ENCODE peak calls at places on chromosomes 12 and 14, in nine cellular contexts. M is fibroblast of lung, A is astrocyte of the spinal cord, J is mammary epithelial cell, Q is A549, E is lower lobe of right lung, N is H9, H is PC-3, W is endothelial cell of umbilical vein. L is an unnamed sample.

GRCh38 chr12:68771223-68771925 is 25.4 kb downstream of the SLC35E3 start:
- DNase-seq in N (no peak), A (no peak), Q (no peak), E (no peak), W (no peak), J (no peak), M (no peak), H (no peak), L (no peak)

GRCh38 chr12:5094550-5094949 is 50.9 kb downstream of the KCNA5 start:
- DNase-seq in M (peak), E (no peak), H (no peak), Q (no peak), W (no peak), A (no peak), J (no peak), N (no peak), L (no peak)

GRCh38 chr12:94621662-94622359 is 28.5 kb downstream of the TMCC3 start:
- DNase-seq in J (peak), A (peak), E (no peak), M (peak), H (peak), W (peak), N (no peak), Q (no peak), L (peak)

GRCh38 chr12:42372154-42372791 is 46.3 kb downstream of the PPHLN1 start:
- DNase-seq in A (peak), E (no peak), J (peak), N (no peak), W (peak), Q (peak), H (peak), M (peak), L (peak)

GRCh38 chr12:16583991-16584745 is 21.8 kb downstream of the LMO3 start:
- DNase-seq in J (peak), A (peak), Q (no peak), N (no peak), M (peak), E (no peak), W (no peak), H (peak), L (no peak)

GRCh38 chr14:99252940-99253868 is 18.8 kb downstream of the BCL11B start:
- DNase-seq in W (no peak), A (no peak), Q (no peak), M (no peak), N (no peak), J (no peak), E (no peak), H (no peak), L (no peak)

GRCh38 chr12:28127455-28127854 is 62.8 kb upstream of the CCDC91 start:
- DNase-seq in A (no peak), N (no peak), M (peak), Q (no peak), E (no peak), J (peak), H (peak), W (no peak), L (no peak)

GRCh38 chr12:115444336-115444735 is 760.4 kb upstream of the TBX3 start:
- DNase-seq in J (no peak), M (no peak), H (no peak), W (no peak), N (no peak), Q (no peak), A (no peak), E (no peak), L (no peak)

GRCh38 chr12:47753021-47754001 is 5.4 kb downstream of the RAPGEF3 start:
- DNase-seq in J (peak), E (peak), A (no peak), N (peak), W (peak), Q (no peak), H (peak), M (no peak), L (no peak)

GRCh38 chr14:58455593-58456265 is 28.2 kb downstream of the KIAA0586 start:
- DNase-seq in Q (peak), M (peak), N (no peak), J (peak), A (peak), E (no peak), H (peak), W (no peak), L (no peak)

GRCh38 chr12:6157482-6157881 is 33.0 kb upstream of the VWF start:
- DNase-seq in Q (no peak), W (no peak), E (no peak), J (no peak), N (no peak), A (no peak), H (no peak), M (no peak), L (no peak)

GRCh38 chr12:67222302-67222701 is 46.9 kb upstream of the CAND1 start:
- DNase-seq in N (no peak), E (no peak), J (peak), Q (peak), W (no peak), M (peak), H (peak), A (peak), L (no peak)

GRCh38 chr14:49769581-49770211 is 1.7 kb downstream of the KLHDC2 start:
- DNase-seq in E (peak), N (no peak), J (no peak), H (no peak), Q (peak), W (no peak), M (no peak), A (no peak), L (no peak)

GRCh38 chr14:101222362-101223090 is 319.0 kb upstream of the RTL1 start:
- DNase-seq in H (no peak), N (peak), Q (no peak), E (no peak), M (no peak), W (no peak), A (no peak), J (no peak), L (no peak)

DNA sequence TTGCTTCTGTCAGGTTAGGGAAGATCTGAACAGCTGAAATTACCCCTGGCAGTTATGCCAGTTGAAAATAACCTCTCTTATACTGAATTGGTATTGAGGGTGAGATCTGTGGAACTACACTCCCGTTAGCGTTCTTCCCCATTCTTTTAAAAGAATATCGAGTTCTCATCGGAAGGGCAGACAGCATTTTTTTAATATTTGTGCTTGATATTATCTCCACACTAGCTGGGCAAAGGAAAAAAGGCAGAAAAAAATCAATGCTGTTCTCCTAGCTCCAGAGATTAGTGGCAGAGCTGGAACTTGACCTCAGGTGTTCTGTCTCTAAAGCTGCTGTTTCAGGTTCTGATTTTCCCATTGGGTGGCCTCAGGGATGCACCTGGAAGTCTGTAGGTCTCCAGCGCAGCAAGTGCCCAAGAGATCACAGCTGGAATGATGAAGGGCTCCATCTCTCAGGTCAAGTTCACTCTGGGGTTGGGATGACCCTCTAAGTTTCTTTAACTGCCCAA is 67.5 kb downstream of the SLC38A1 start:
- DNase-seq in M (no peak), Q (no peak), N (no peak), J (no peak), A (no peak), H (no peak), W (no peak), E (no peak), L (no peak)
- TF ChIP-seq CTCF in M (no peak), Q (no peak), N (no peak), J (no peak), A (no peak), H (no peak), W (no peak), E (no peak), L (no peak)

GRCh38 chr14:77106666-77107065 is 8.6 kb downstream of the CIPC start:
- DNase-seq in N (no peak), H (no peak), A (no peak), Q (no peak), W (no peak), M (no peak), J (no peak), E (no peak), L (no peak)

GRCh38 chr14:77109656-77110055 is 11.6 kb downstream of the CIPC start:
- DNase-seq in E (no peak), Q (no peak), M (no peak), A (no peak), J (no peak), W (no peak), H (no peak), N (no peak), L (no peak)

GRCh38 chr14:77107228-77107627 is 9.2 kb downstream of the CIPC start:
- DNase-seq in N (no peak), H (no peak), M (no peak), A (no peak), W (no peak), Q (no peak), E (no peak), J (no peak), L (no peak)

GRCh38 chr14:77110286-77110685 is 12.2 kb downstream of the CIPC start:
- DNase-seq in J (no peak), H (no peak), Q (no peak), W (no peak), N (no peak), M (no peak), E (no peak), A (no peak), L (no peak)

DNA sequence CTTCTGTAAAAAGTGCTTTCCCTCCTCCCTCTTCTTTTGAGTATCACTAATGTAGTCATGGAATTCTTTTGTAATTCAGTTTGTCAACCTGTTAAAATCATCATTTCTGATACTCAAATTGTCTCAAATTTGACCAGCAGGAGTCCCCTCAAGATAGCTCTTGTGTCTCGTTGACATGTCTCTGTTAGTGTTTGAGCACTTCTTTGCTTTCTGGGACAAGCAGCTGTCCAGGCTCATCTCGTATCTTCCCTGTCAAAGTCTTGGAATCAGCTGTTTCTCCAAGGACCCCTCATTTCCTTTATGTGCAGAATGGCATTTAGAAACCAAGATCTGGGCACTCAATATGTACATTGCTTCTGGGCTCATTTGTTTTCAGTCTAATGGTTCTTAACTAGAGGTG is 10.7 kb downstream of the CIPC start:
- DNase-seq in J (no peak), E (no peak), M (no peak), A (no peak), W (no peak), N (no peak), Q (no peak), H (no peak), L (no peak)
- TF ChIP-seq CTCF in J (no peak), E (no peak), M (no peak), A (no peak), W (no peak), N (peak), Q (no peak), H (peak), L (no peak)

GRCh38 chr12:105291531-105291930 is 39.0 kb upstream of the C12orf75 start:
- DNase-seq in Q (no peak), W (no peak), N (no peak), A (no peak), E (no peak), M (no peak), H (no peak), J (no peak), L (no peak)
- TF ChIP-seq CTCF in Q (no peak), W (no peak), N (no peak), A (no peak), E (no peak), M (no peak), H (no peak), J (no peak), L (no peak)

DNA sequence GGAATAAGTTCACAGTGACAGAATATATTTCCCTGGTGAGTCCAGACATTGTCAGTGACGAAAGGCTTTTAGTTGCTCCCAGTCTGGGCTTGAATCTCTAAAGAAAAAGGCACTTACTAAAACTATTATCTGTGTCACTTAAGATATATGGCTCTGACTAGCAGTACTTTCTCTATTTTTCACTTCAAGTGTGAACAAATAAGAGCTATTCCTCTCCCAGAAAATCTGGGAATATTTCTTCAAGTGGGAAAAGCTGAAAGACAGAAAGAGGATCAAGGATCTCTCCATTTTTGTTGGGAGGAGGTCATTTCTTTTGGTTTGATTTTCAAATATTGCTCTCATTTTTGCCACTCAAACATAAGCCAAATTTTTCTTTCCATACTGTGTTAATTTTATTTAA is 1262.2 kb upstream of the USP15 start:
- DNase-seq in Q (no peak), A (no peak), H (no peak), M (no peak), J (no peak), N (no peak), W (no peak), E (no peak), L (no peak)
- TF ChIP-seq CTCF in Q (no peak), A (no peak), H (no peak), M (no peak), J (no peak), N (no peak), W (no peak), E (no peak), L (no peak)

DNA sequence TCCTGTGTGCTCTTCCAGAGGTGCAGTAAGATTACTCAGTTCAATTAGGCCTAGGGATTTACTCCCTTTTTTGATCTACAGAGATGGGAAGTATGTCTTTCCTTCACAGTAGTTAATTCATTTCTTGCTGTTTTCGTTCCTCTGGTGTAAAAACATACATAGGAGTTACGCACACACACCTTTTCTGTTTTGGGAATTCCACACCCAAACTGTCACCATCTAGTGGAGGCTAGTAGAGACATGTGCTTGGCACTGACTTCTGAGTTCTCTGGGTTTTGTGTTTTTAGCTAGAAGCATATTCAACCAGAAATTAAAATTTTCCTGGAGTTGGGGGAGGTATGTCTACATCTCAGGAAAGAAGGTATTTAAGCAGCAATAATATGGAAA is 1.4 kb downstream of the SUSD6 start:
- DNase-seq in H (peak), W (no peak), J (peak), M (no peak), A (peak), E (no peak), Q (no peak), N (no peak), L (no peak)
- TF ChIP-seq CTCF in H (peak), W (no peak), J (peak), M (no peak), A (peak), E (no peak), Q (peak), N (peak), L (peak)

GRCh38 chr14:60300019-60300418 is 51.0 kb downstream of the PPM1A start:
- DNase-seq in H (no peak), E (no peak), M (no peak), N (no peak), A (no peak), Q (no peak), J (no peak), W (no peak), L (no peak)

GRCh38 chr14:60294670-60295069 is 45.6 kb downstream of the PPM1A start:
- DNase-seq in Q (no peak), N (no peak), A (no peak), E (no peak), W (peak), M (no peak), H (peak), J (no peak), L (no peak)
- TF ChIP-seq CTCF in Q (no peak), N (no peak), A (no peak), E (no peak), W (no peak), M (no peak), H (no peak), J (no peak), L (no peak)

GRCh38 chr12:52307836-52308806 is 13.1 kb downstream of the KRT83 start:
- DNase-seq in W (peak), M (peak), A (peak), Q (peak), J (peak), N (peak), H (peak), E (peak), L (no peak)
- TF ChIP-seq CTCF in W (peak), M (no peak), A (no peak), Q (no peak), J (no peak), N (peak), H (no peak), E (no peak), L (no peak)

GRCh38 chr12:51417826-51418225 is 6.8 kb upstream of the SLC4A8 start:
- DNase-seq in J (no peak), M (no peak), W (no peak), Q (no peak), H (no peak), E (no peak), N (no peak), A (no peak), L (no peak)

GRCh38 chr12:51424094-51424661 is 453 bp upstream of the SLC4A8 start:
- DNase-seq in M (peak), W (no peak), J (no peak), H (no peak), N (no peak), E (no peak), A (no peak), Q (no peak), L (no peak)

GRCh38 chr12:51421266-51421884 is 3.3 kb upstream of the SLC4A8 start:
- DNase-seq in E (no peak), W (peak), A (peak), H (peak), M (peak), N (peak), J (peak), Q (peak), L (peak)

GRCh38 chr12:51415931-51416330 is 8.7 kb upstream of the SLC4A8 start:
- DNase-seq in E (no peak), M (peak), A (no peak), H (peak), W (no peak), Q (no peak), J (peak), N (no peak), L (no peak)

GRCh38 chr12:51419473-51420228 is 5.0 kb upstream of the SLC4A8 start:
- DNase-seq in J (no peak), A (no peak), Q (peak), H (peak), N (peak), M (peak), W (no peak), E (no peak), L (no peak)
- TF ChIP-seq CTCF in J (peak), A (peak), Q (no peak), H (peak), N (peak), M (peak), W (no peak), E (no peak), L (no peak)

GRCh38 chr12:109559601-109560000 is 13.7 kb downstream of the MMAB start:
- DNase-seq in A (no peak), E (no peak), W (no peak), M (no peak), Q (no peak), N (no peak), H (no peak), J (no peak), L (no peak)

GRCh38 chr12:109557200-109557599 is 16.1 kb downstream of the MMAB start:
- DNase-seq in E (no peak), Q (no peak), J (no peak), A (no peak), N (no peak), W (no peak), M (no peak), H (no peak), L (no peak)

GRCh38 chr12:109557809-109558208 is 15.5 kb downstream of the MMAB start:
- DNase-seq in E (no peak), A (no peak), M (no peak), W (no peak), Q (no peak), N (no peak), J (no peak), H (no peak), L (no peak)

GRCh38 chr12:109559200-109559505 is 14.2 kb downstream of the MMAB start:
- DNase-seq in A (no peak), J (no peak), H (no peak), Q (no peak), N (no peak), W (no peak), M (no peak), E (no peak), L (no peak)

DNA sequence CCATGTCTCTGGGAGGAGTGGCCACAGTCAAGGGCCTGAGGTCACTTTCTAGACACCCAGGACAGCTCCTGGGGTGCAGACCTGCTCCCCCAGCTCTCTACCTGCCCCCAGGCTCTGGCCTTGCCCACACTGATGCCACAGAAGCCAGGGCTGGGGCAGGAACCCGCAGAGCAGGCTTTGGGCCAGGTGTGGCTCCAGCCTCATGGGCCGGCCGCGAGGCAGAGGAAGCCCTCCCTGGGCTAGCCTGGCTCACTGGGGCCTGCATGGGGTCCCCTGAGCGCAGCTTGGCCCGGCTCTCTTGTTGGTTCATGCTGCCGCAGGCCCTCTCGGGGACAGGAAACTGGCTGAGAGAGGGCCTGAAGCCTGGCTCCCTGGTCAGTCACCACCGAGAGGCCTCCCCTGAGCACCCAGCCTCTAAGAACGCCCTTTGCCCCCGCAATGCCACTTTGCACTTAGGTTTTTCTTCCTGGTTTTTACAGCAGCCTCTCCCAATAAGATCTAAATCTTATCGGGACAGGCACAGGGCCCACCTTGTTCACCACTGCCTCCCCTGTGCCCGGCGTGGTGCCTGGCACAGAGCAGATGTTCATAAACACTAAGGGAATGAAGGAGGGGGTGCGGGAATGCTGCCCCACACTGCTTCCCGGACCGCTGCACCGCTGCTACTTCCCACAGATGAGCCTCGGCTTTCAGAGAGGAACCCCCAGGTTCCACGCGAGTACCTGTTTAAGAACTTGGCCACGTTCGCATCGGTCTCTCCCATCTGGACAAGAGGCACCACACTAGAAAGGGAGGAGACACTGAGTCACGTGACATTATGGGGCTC is 14.7 kb downstream of the MMAB start:
- DNase-seq in E (no peak), J (no peak), Q (no peak), H (no peak), W (no peak), N (no peak), M (no peak), A (no peak), L (no peak)
- TF ChIP-seq CTCF in E (no peak), J (no peak), Q (no peak), H (no peak), W (no peak), N (no peak), M (no peak), A (no peak), L (no peak)